ENCODE peak calls at places on chromosomes 12 and 14, in five cellular contexts. M is K562, Q is H1, X is GM12878, Y is HepG2. E is an unnamed sample.

GRCh38 chr12:132393245-132393795 is 63.9 kb upstream of the GALNT9 start:
- DNase-seq in M (peak; percentile 62), Q (no peak), X (no peak), Y (peak; percentile 20), E (no peak)

GRCh38 chr12:16579041-16579440 is 26.9 kb downstream of the LMO3 start:
- DNase-seq in M (no peak), Q (no peak), X (no peak), Y (no peak), E (no peak)

GRCh38 chr12:87756111-87756510 is 273.1 kb downstream of the C12orf50 start:
- DNase-seq in M (no peak), Q (no peak), X (no peak), Y (no peak), E (no peak)

GRCh38 chr12:111405149-111405855 is 421 bp upstream of the SH2B3 start:
- DNase-seq in M (peak; percentile 98), Q (peak; percentile 100), X (peak; percentile 86), Y (peak; percentile 95), E (peak; percentile 98)

GRCh38 chr12:11651785-11652184 is 2.3 kb downstream of the ETV6 start:
- DNase-seq in M (no peak), Q (no peak), X (no peak), Y (no peak), E (no peak)

GRCh38 chr12:42372154-42372791 is 46.3 kb downstream of the PPHLN1 start:
- DNase-seq in M (peak; percentile 36), Q (no peak), X (peak; percentile 49), Y (peak; percentile 58), E (peak; percentile 85)

GRCh38 chr12:69151254-69151751 is 88.1 kb upstream of the CPSF6 start:
- DNase-seq in M (no peak), Q (no peak), X (no peak), Y (no peak), E (no peak)

GRCh38 chr14:75522224-75522764 is at the start of gene BATF:
- DNase-seq in M (no peak), Q (no peak), X (no peak), Y (no peak), E (no peak)

GRCh38 chr14:20988717-20989116 is 1.1 kb upstream of the METTL17 start:
- DNase-seq in M (no peak), Q (no peak), X (no peak), Y (no peak), E (no peak)

GRCh38 chr14:94914191-94914590 is 144.3 kb upstream of the GSC start:
- DNase-seq in M (no peak), Q (no peak), X (no peak), Y (no peak), E (no peak)

GRCh38 chr12:89307665-89308253 is 44.5 kb downstream of the DUSP6 start:
- DNase-seq in M (no peak), Q (no peak), X (no peak), Y (no peak), E (no peak)

GRCh38 chr12:107400686-107401447 is 284.7 kb upstream of the PWP1 start:
- DNase-seq in M (no peak), Q (no peak), X (no peak), Y (no peak), E (no peak)

GRCh38 chr12:25347716-25348261 is 97.1 kb upstream of the KRAS start:
- DNase-seq in M (no peak), Q (no peak), X (no peak), Y (no peak), E (no peak)

GRCh38 chr12:105677672-105678071 is 347.2 kb downstream of the C12orf75 start:
- DNase-seq in M (no peak), Q (no peak), X (no peak), Y (no peak), E (no peak)

GRCh38 chr14:56004807-56005579 is 113.2 kb upstream of the PELI2 start:
- DNase-seq in M (no peak), Q (no peak), X (peak; percentile 15), Y (no peak), E (peak; percentile 65)

GRCh38 chr14:104970231-104971068 is 7.7 kb downstream of the AHNAK2 start:
- DNase-seq in M (peak; percentile 37), Q (no peak), X (no peak), Y (no peak), E (peak; percentile 59)

GRCh38 chr14:81423504-81423903 is 23.4 kb upstream of the STON2 start:
- DNase-seq in M (no peak), Q (no peak), X (no peak), Y (no peak), E (no peak)

GRCh38 chr12:10220398-10221077 is 7.9 kb downstream of the GABARAPL1 start:
- DNase-seq in M (no peak), Q (no peak), X (no peak), Y (no peak), E (no peak)

GRCh38 chr14:68792830-68793733 is at the start of gene ZFP36L1:
- DNase-seq in M (peak; percentile 83), Q (peak; percentile 90), X (peak; percentile 85), Y (peak; percentile 89), E (peak; percentile 98)

GRCh38 chr12:14256139-14256538 is 109.3 kb upstream of the ATF7IP start:
- DNase-seq in M (no peak), Q (no peak), X (no peak), Y (no peak), E (no peak)

GRCh38 chr12:59944177-59944576 is 348.3 kb downstream of the SLC16A7 start:
- DNase-seq in M (no peak), Q (no peak), X (no peak), Y (no peak), E (no peak)

GRCh38 chr12:130992448-130992847 is 38.7 kb downstream of the ADGRD1 start:
- DNase-seq in M (no peak), Q (no peak), X (no peak), Y (no peak), E (no peak)

GRCh38 chr14:31792726-31793125 is 231.5 kb downstream of the NUBPL start:
- DNase-seq in M (no peak), Q (no peak), X (no peak), Y (no peak), E (no peak)

GRCh38 chr14:100234511-100234910 is 4.4 kb upstream of the YY1 start:
- DNase-seq in M (no peak), Q (no peak), X (no peak), Y (no peak), E (no peak)

GRCh38 chr14:100225169-100225568 is 13.8 kb upstream of the YY1 start:
- DNase-seq in M (no peak), Q (no peak), X (no peak), Y (no peak), E (no peak)

DNA sequence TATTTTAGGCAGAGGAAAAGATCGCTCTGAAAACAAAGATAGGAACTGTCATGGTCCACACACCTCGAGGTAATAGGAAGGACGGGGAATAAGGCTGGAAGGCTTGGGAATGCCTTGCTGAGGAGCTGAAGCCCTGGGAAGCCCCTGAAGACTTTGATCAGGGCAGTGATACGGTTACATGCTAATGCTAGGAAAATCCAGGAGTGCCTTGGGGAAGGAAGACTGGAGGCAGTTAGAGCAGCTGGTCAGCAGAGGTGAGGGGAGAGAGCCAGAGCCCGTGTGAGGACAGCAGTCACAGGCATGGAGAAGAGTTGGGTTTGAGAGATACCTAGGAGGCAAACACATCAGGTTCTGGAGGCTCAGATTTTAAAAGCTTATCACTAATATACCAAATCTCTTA is 8.6 kb upstream of the YY1 start:
- DNase-seq in M (no peak), Q (no peak), X (no peak), Y (no peak), E (no peak)
- H4K20me1 ChIP-seq in M (no peaks in the 10 kb centered on the region), Q (peaks cover 13% of the 10 kb centered on the region), X (no peaks in the 10 kb centered on the region), Y (peaks cover 1% of the 10 kb centered on the region), E (peaks cover 52% of the 10 kb centered on the region)

DNA sequence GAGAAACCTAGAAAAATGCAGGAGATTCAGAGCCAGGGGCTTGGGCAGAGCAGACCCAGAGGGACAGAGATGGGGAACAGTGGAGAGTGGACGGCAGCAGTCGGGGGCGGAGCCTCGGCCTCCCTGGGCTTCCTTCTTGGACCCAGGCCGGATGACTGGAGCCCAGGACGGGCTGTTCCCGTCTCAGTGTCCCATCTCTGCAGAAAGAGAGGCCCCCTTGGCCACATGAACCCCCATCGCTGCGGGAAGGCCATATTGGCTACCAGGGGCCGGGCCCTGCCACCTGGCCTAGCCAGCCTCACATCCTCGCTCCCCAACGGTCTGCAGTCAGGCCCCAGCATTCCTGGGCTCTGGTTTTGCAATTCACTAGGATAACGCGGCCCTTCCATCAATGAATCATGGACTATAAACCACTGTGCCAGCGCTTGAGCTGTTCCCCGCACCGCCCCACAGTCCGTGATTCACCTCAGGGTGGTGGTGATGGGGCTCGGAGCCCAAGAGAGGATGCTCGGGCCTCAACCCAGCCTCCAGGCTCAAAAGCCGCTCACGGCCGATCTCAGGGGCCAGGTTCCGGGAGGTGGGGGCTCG is 116.5 kb downstream of the RFLNA start:
- DNase-seq in M (no peak), Q (no peak), X (no peak), Y (no peak), E (no peak)
- TF ChIP-seq CREB1 in M (no peak), Q (no peak), X (no peak), Y (no peak), E (no peak)

GRCh38 chr12:104219361-104219892 is 3.8 kb downstream of the TXNRD1 start:
- DNase-seq in M (no peak), Q (no peak), X (no peak), Y (peak; percentile 77), E (no peak)

GRCh38 chr12:104219908-104220404 is 4.4 kb downstream of the TXNRD1 start:
- DNase-seq in M (peak; percentile 25), Q (peak; percentile 23), X (no peak), Y (peak; percentile 69), E (no peak)

GRCh38 chr12:104216461-104217058 is 981 bp downstream of the TXNRD1 start:
- DNase-seq in M (no peak), Q (no peak), X (no peak), Y (no peak), E (no peak)

GRCh38 chr12:104220931-104221330 is 5.4 kb downstream of the TXNRD1 start:
- DNase-seq in M (no peak), Q (peak; percentile 20), X (no peak), Y (no peak), E (no peak)

GRCh38 chr12:104218935-104219334 is 3.4 kb downstream of the TXNRD1 start:
- DNase-seq in M (no peak), Q (no peak), X (no peak), Y (no peak), E (no peak)
- H3K27ac ChIP-seq in M (no peak overlapping the region), Q (no peak overlapping the region), X (no peak overlapping the region), Y (no peak overlapping the region), E (no peak overlapping the region)

GRCh38 chr14:103662029-103662428 is 33.0 kb downstream of the KLC1 start:
- DNase-seq in M (no peak), Q (no peak), X (no peak), Y (no peak), E (no peak)

GRCh38 chr14:103667671-103668070 is 38.7 kb downstream of the KLC1 start:
- DNase-seq in M (no peak), Q (no peak), X (no peak), Y (no peak), E (no peak)

GRCh38 chr14:103663506-103663905 is 34.5 kb downstream of the KLC1 start:
- DNase-seq in M (no peak), Q (no peak), X (no peak), Y (no peak), E (no peak)

GRCh38 chr14:103659631-103660030 is 30.6 kb downstream of the KLC1 start:
- DNase-seq in M (no peak), Q (no peak), X (no peak), Y (no peak), E (no peak)

DNA sequence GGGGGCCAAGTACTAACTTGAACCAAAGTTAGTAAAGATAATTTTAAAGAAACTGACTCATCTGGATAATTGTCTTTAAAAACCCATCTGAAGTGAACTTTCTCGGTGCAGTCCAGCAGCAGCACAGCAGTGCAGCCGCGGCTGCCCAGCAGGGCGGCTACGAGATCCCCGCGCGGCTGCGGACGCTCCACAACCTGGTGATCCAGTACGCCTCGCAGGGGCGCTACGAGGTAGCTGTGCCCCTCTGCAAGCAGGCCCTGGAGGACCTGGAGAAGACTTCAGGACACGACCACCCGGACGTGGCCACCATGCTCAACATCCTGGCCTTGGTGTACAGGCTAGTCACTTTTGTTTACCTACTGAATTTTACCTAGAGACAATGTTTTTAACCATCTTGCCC is 33.6 kb downstream of the KLC1 start:
- DNase-seq in M (no peak), Q (no peak), X (no peak), Y (no peak), E (no peak)
- H4K20me1 ChIP-seq in M (no peaks in the 10 kb centered on the region), Q (no peaks in the 10 kb centered on the region), X (no peaks in the 10 kb centered on the region), Y (no peaks in the 10 kb centered on the region), E (peaks cover 19% of the 10 kb centered on the region)